ENCODE peak calls at places on chromosomes 2 and 18, in ten cellular contexts. V, C, G, M, K, Z, L, B, U and W are unnamed samples.

GRCh38 chr18:58723810-58724602 is 52.7 kb downstream of the MALT1 start:
- DNase-seq in B (no peak), V (no peak), G (no peak), C (no peak), Z (no peak), L (no peak), K (no peak), M (no peak), U (no peak), W (no peak)

GRCh38 chr18:61551586-61551985 is 218.4 kb downstream of the CDH20 start:
- DNase-seq in U (peak; percentile 82), V (no peak), G (no peak), M (peak; percentile 37), Z (peak; percentile 82), K (no peak), L (no peak), B (no peak), C (peak; percentile 91), W (no peak)

GRCh38 chr2:206343816-206344215 is 69.4 kb downstream of the ZDBF2 start:
- DNase-seq in U (no peak), Z (peak; percentile 65), G (no peak), L (no peak), V (no peak), K (no peak), C (no peak), M (no peak), B (no peak), W (no peak)

GRCh38 chr2:2848621-2849443 is 517.8 kb upstream of the MYT1L start:
- DNase-seq in L (no peak), V (no peak), U (no peak), B (no peak), C (no peak), G (no peak), M (no peak), Z (no peak), K (no peak), W (no peak)

GRCh38 chr2:159362816-159363251 is 76.3 kb upstream of the WDSUB1 start:
- DNase-seq in M (no peak), U (peak; percentile 7), G (no peak), B (no peak), C (no peak), V (no peak), K (peak; percentile 88), L (no peak), Z (no peak), W (no peak)

GRCh38 chr18:39863916-39864315 is 2091.1 kb upstream of the PIK3C3 start:
- DNase-seq in U (no peak), B (no peak), M (no peak), G (no peak), V (no peak), C (no peak), K (no peak), L (no peak), Z (no peak), W (no peak)

GRCh38 chr2:222745836-222746559 is 74.5 kb downstream of the MOGAT1 start:
- DNase-seq in M (no peak), K (no peak), L (no peak), G (no peak), C (no peak), U (no peak), Z (no peak), V (no peak), B (no peak), W (no peak)

GRCh38 chr2:241894056-241894641 is 24.6 kb downstream of the RTP5 start:
- DNase-seq in B (no peak), U (no peak), Z (no peak), M (no peak), L (no peak), C (no peak), G (no peak), V (no peak), K (no peak), W (no peak)

GRCh38 chr2:15732341-15733077 is 140.8 kb downstream of the DDX1 start:
- DNase-seq in M (no peak), G (no peak), C (no peak), Z (no peak), B (no peak), V (no peak), K (no peak), L (no peak), U (no peak), W (no peak)

GRCh38 chr2:40395169-40396023 is 56.5 kb downstream of the SLC8A1 start:
- DNase-seq in K (no peak), L (no peak), M (no peak), U (no peak), V (no peak), G (no peak), C (no peak), Z (peak; percentile 57), B (no peak), W (no peak)

GRCh38 chr2:140695163-140695562 is 1435.7 kb downstream of the LRP1B start:
- DNase-seq in G (no peak), V (no peak), U (peak; percentile 8), Z (peak; percentile 81), B (no peak), M (no peak), L (no peak), K (no peak), C (peak; percentile 36), W (no peak)

GRCh38 chr2:181243319-181243718 is 213.9 kb upstream of the ITGA4 start:
- DNase-seq in V (no peak), B (no peak), C (no peak), L (no peak), Z (no peak), M (no peak), G (no peak), U (no peak), K (no peak), W (no peak)

GRCh38 chr2:25115902-25116301 is 52.5 kb downstream of the POMC start:
- DNase-seq in Z (no peak), L (no peak), K (no peak), V (no peak), B (no peak), G (no peak), M (no peak), C (no peak), U (peak; percentile 23), W (no peak)

GRCh38 chr18:5197032-5197434 is at the start of gene AKAIN1:
- DNase-seq in B (no peak), Z (no peak), L (no peak), C (peak; percentile 87), K (no peak), M (no peak), G (no peak), U (no peak), V (no peak), W (no peak)

GRCh38 chr2:9380702-9381628 is 42.4 kb downstream of the ITGB1BP1 start:
- DNase-seq in Z (peak; percentile 97), L (no peak), M (no peak), U (peak; percentile 81), K (no peak), G (no peak), V (no peak), B (peak; percentile 74), C (no peak), W (no peak)

GRCh38 chr2:7567646-7568045 is 650.4 kb downstream of the RNF144A start:
- DNase-seq in C (peak; percentile 19), K (no peak), G (no peak), Z (no peak), M (peak; percentile 69), B (no peak), L (peak; percentile 35), U (no peak), V (peak; percentile 59), W (no peak)

GRCh38 chr2:74560591-74560990 is 6.1 kb downstream of the DOK1 start:
- DNase-seq in K (no peak), M (no peak), V (no peak), C (peak; percentile 26), B (no peak), L (no peak), Z (peak; percentile 63), U (no peak), G (no peak), W (no peak)

GRCh38 chr2:240935101-240935876 is 29.2 kb downstream of the CROCC2 start:
- DNase-seq in M (no peak), G (no peak), C (no peak), L (no peak), Z (no peak), V (no peak), B (no peak), U (no peak), K (no peak), W (no peak)

GRCh38 chr2:237697586-237698337 is 70.4 kb downstream of the LRRFIP1 start:
- DNase-seq in V (no peak), G (no peak), Z (no peak), B (no peak), M (no peak), U (no peak), C (peak; percentile 49), L (no peak), K (no peak), W (no peak)

GRCh38 chr18:58221060-58221725 is 177.2 kb downstream of the NEDD4L start:
- DNase-seq in M (no peak), C (peak; percentile 72), L (no peak), K (peak; percentile 98), V (no peak), U (no peak), G (no peak), Z (peak; percentile 96), B (no peak), W (no peak)

GRCh38 chr18:76461148-76461547 is 33.9 kb downstream of the ZNF516 start:
- DNase-seq in L (no peak), U (no peak), V (no peak), Z (no peak), K (no peak), G (no peak), M (no peak), C (no peak), B (no peak), W (no peak)

GRCh38 chr2:28635251-28635650 is 116.4 kb upstream of the PPP1CB start:
- DNase-seq in L (no peak), U (no peak), C (no peak), M (no peak), B (peak; percentile 93), G (no peak), K (no peak), V (no peak), Z (no peak), W (no peak)
- H3K27ac ChIP-seq in L (no peak overlapping the region), U (no peak overlapping the region), C (no peak overlapping the region), M (no peak overlapping the region), B (peak overlapping the region; percentile 98), G (no peak overlapping the region), K (peak overlapping the region; percentile 89), V (no peak overlapping the region), Z (peak overlapping the region; percentile 94), W (no peak overlapping the region)

GRCh38 chr2:127065299-127065931 is 41.5 kb downstream of the BIN1 start:
- DNase-seq in M (no peak), U (no peak), L (no peak), G (no peak), Z (no peak), C (no peak), V (no peak), B (no peak), K (no peak), W (no peak)
- H3K27ac ChIP-seq in M (no peak overlapping the region), U (peak overlapping the region; percentile 91), L (no peak overlapping the region), G (peak overlapping the region; percentile 95), Z (peak overlapping the region; percentile 74), C (no peak overlapping the region), V (peak overlapping the region; percentile 31), B (peak overlapping the region; percentile 49), K (peak overlapping the region; percentile 29), W (peak overlapping the region; percentile 54)

GRCh38 chr2:174717916-174718315 is 46.4 kb downstream of the CHRNA1 start:
- DNase-seq in G (no peak), M (no peak), C (no peak), U (no peak), V (no peak), B (no peak), K (no peak), Z (no peak), L (no peak), W (no peak)
- H3K27ac ChIP-seq in G (no peak overlapping the region), M (no peak overlapping the region), C (no peak overlapping the region), U (no peak overlapping the region), V (no peak overlapping the region), B (no peak overlapping the region), K (no peak overlapping the region), Z (no peak overlapping the region), L (no peak overlapping the region), W (no peak overlapping the region)

GRCh38 chr2:201158111-201158929 is 24.6 kb upstream of the CASP10 start:
- DNase-seq in B (peak; percentile 78), V (peak; percentile 63), M (peak; percentile 74), G (peak; percentile 65), L (peak; percentile 21), U (no peak), K (no peak), Z (peak; percentile 86), C (peak; percentile 87), W (peak; percentile 61)
- H3K27ac ChIP-seq in B (peak overlapping the region; percentile 0), V (peak overlapping the region; percentile 52), M (peak overlapping the region; percentile 49), G (peak overlapping the region; percentile 79), L (no peak overlapping the region), U (peak overlapping the region; percentile 33), K (peak overlapping the region; percentile 100), Z (peak overlapping the region; percentile 86), C (no peak overlapping the region), W (peak overlapping the region; percentile 61)